ENCODE peak calls at places on chromosome 4, in ten cellular contexts. One of them, this sample, is unnamed.

GRCh38 chr4:7189066-7189465 is 3.3 kb upstream of the SORCS2 start:
- DNase-seq in body of pancreas: peak; percentile 8
- DNase-seq in psoas muscle: peak; percentile 28
- DNase-seq in keratinocyte: no peak
- DNase-seq in CD4-positive, CD25-positive, alpha-beta regulatory T cell: no peak
- DNase-seq in naive thymus-derived CD4-positive, alpha-beta T cell: no peak
- DNase-seq in vagina: peak; percentile 13
- DNase-seq in lower lobe of right lung: peak; percentile 30
- DNase-seq in mesendoderm: no peak
- DNase-seq in cardiac muscle cell: no peak
- DNase-seq in this sample: no peak

GRCh38 chr4:177220376-177220775 is 89.3 kb upstream of the NEIL3 start:
- DNase-seq in body of pancreas: no peak
- DNase-seq in psoas muscle: no peak
- DNase-seq in keratinocyte: no peak
- DNase-seq in CD4-positive, CD25-positive, alpha-beta regulatory T cell: no peak
- DNase-seq in naive thymus-derived CD4-positive, alpha-beta T cell: no peak
- DNase-seq in vagina: no peak
- DNase-seq in lower lobe of right lung: no peak
- DNase-seq in mesendoderm: no peak
- DNase-seq in cardiac muscle cell: peak; percentile 50
- DNase-seq in this sample: no peak

GRCh38 chr4:133000012-133000411 is 149.1 kb upstream of the PCDH10 start:
- DNase-seq in body of pancreas: no peak
- DNase-seq in psoas muscle: no peak
- DNase-seq in keratinocyte: no peak
- DNase-seq in CD4-positive, CD25-positive, alpha-beta regulatory T cell: no peak
- DNase-seq in naive thymus-derived CD4-positive, alpha-beta T cell: no peak
- DNase-seq in vagina: no peak
- DNase-seq in lower lobe of right lung: no peak
- DNase-seq in mesendoderm: peak; percentile 14
- DNase-seq in cardiac muscle cell: peak; percentile 50
- DNase-seq in this sample: peak; percentile 85

GRCh38 chr4:122591196-122591595 is 29.7 kb downstream of the IL21 start:
- DNase-seq in body of pancreas: no peak
- DNase-seq in psoas muscle: no peak
- DNase-seq in keratinocyte: no peak
- DNase-seq in CD4-positive, CD25-positive, alpha-beta regulatory T cell: no peak
- DNase-seq in naive thymus-derived CD4-positive, alpha-beta T cell: no peak
- DNase-seq in vagina: no peak
- DNase-seq in lower lobe of right lung: no peak
- DNase-seq in mesendoderm: no peak
- DNase-seq in cardiac muscle cell: no peak
- DNase-seq in this sample: no peak

GRCh38 chr4:147355849-147356248 is 125.0 kb upstream of the EDNRA start:
- DNase-seq in body of pancreas: no peak
- DNase-seq in psoas muscle: no peak
- DNase-seq in keratinocyte: no peak
- DNase-seq in CD4-positive, CD25-positive, alpha-beta regulatory T cell: no peak
- DNase-seq in naive thymus-derived CD4-positive, alpha-beta T cell: no peak
- DNase-seq in vagina: no peak
- DNase-seq in lower lobe of right lung: no peak
- DNase-seq in mesendoderm: no peak
- DNase-seq in cardiac muscle cell: peak; percentile 56
- DNase-seq in this sample: no peak

GRCh38 chr4:123832173-123833026 is 435.8 kb downstream of the SPRY1 start:
- DNase-seq in body of pancreas: no peak
- DNase-seq in psoas muscle: peak; percentile 82
- DNase-seq in keratinocyte: peak; percentile 93
- DNase-seq in CD4-positive, CD25-positive, alpha-beta regulatory T cell: no peak
- DNase-seq in naive thymus-derived CD4-positive, alpha-beta T cell: no peak
- DNase-seq in vagina: no peak
- DNase-seq in lower lobe of right lung: no peak
- DNase-seq in mesendoderm: peak; percentile 30
- DNase-seq in cardiac muscle cell: peak; percentile 99
- DNase-seq in this sample: no peak

GRCh38 chr4:149784018-149784417 is 31.6 kb downstream of the IQCM start:
- DNase-seq in body of pancreas: no peak
- DNase-seq in psoas muscle: no peak
- DNase-seq in keratinocyte: no peak
- DNase-seq in CD4-positive, CD25-positive, alpha-beta regulatory T cell: no peak
- DNase-seq in naive thymus-derived CD4-positive, alpha-beta T cell: no peak
- DNase-seq in vagina: no peak
- DNase-seq in lower lobe of right lung: no peak
- DNase-seq in mesendoderm: no peak
- DNase-seq in cardiac muscle cell: peak; percentile 46
- DNase-seq in this sample: no peak

GRCh38 chr4:26176621-26177121 is 144.1 kb upstream of the RBPJ start:
- DNase-seq in body of pancreas: no peak
- DNase-seq in psoas muscle: no peak
- DNase-seq in keratinocyte: peak; percentile 25
- DNase-seq in CD4-positive, CD25-positive, alpha-beta regulatory T cell: no peak
- DNase-seq in naive thymus-derived CD4-positive, alpha-beta T cell: no peak
- DNase-seq in vagina: no peak
- DNase-seq in lower lobe of right lung: no peak
- DNase-seq in mesendoderm: peak; percentile 21
- DNase-seq in cardiac muscle cell: peak; percentile 67
- DNase-seq in this sample: no peak

GRCh38 chr4:123233409-123233808 is 163.2 kb upstream of the SPRY1 start:
- DNase-seq in body of pancreas: no peak
- DNase-seq in psoas muscle: no peak
- DNase-seq in keratinocyte: no peak
- DNase-seq in CD4-positive, CD25-positive, alpha-beta regulatory T cell: no peak
- DNase-seq in naive thymus-derived CD4-positive, alpha-beta T cell: no peak
- DNase-seq in vagina: no peak
- DNase-seq in lower lobe of right lung: no peak
- DNase-seq in mesendoderm: no peak
- DNase-seq in cardiac muscle cell: peak; percentile 30
- DNase-seq in this sample: no peak

GRCh38 chr4:184598753-184599491 is 50.3 kb downstream of the CASP3 start:
- DNase-seq in body of pancreas: no peak
- DNase-seq in psoas muscle: no peak
- DNase-seq in keratinocyte: no peak
- DNase-seq in CD4-positive, CD25-positive, alpha-beta regulatory T cell: no peak
- DNase-seq in naive thymus-derived CD4-positive, alpha-beta T cell: no peak
- DNase-seq in vagina: no peak
- DNase-seq in lower lobe of right lung: no peak
- DNase-seq in mesendoderm: peak; percentile 22
- DNase-seq in cardiac muscle cell: peak; percentile 93
- DNase-seq in this sample: no peak

GRCh38 chr4:39970559-39971270 is 7.0 kb downstream of the PDS5A start:
- DNase-seq in body of pancreas: no peak
- DNase-seq in psoas muscle: no peak
- DNase-seq in keratinocyte: no peak
- DNase-seq in CD4-positive, CD25-positive, alpha-beta regulatory T cell: no peak
- DNase-seq in naive thymus-derived CD4-positive, alpha-beta T cell: no peak
- DNase-seq in vagina: no peak
- DNase-seq in lower lobe of right lung: peak; percentile 54
- DNase-seq in mesendoderm: peak; percentile 87
- DNase-seq in cardiac muscle cell: peak; percentile 45
- DNase-seq in this sample: no peak

GRCh38 chr4:89788243-89789072 is 48.5 kb downstream of the SNCA start:
- DNase-seq in body of pancreas: no peak
- DNase-seq in psoas muscle: no peak
- DNase-seq in keratinocyte: no peak
- DNase-seq in CD4-positive, CD25-positive, alpha-beta regulatory T cell: no peak
- DNase-seq in naive thymus-derived CD4-positive, alpha-beta T cell: no peak
- DNase-seq in vagina: no peak
- DNase-seq in lower lobe of right lung: no peak
- DNase-seq in mesendoderm: no peak
- DNase-seq in cardiac muscle cell: peak; percentile 95
- DNase-seq in this sample: no peak

GRCh38 chr4:17475481-17475880 is 36.4 kb downstream of the QDPR start:
- DNase-seq in body of pancreas: no peak
- DNase-seq in psoas muscle: no peak
- DNase-seq in keratinocyte: no peak
- DNase-seq in CD4-positive, CD25-positive, alpha-beta regulatory T cell: no peak
- DNase-seq in naive thymus-derived CD4-positive, alpha-beta T cell: no peak
- DNase-seq in vagina: no peak
- DNase-seq in lower lobe of right lung: no peak
- DNase-seq in mesendoderm: no peak
- DNase-seq in cardiac muscle cell: peak; percentile 47
- DNase-seq in this sample: no peak

GRCh38 chr4:68141852-68142251 is 12.2 kb upstream of the TMPRSS11F start:
- DNase-seq in body of pancreas: no peak
- DNase-seq in psoas muscle: no peak
- DNase-seq in keratinocyte: no peak
- DNase-seq in CD4-positive, CD25-positive, alpha-beta regulatory T cell: no peak
- DNase-seq in naive thymus-derived CD4-positive, alpha-beta T cell: no peak
- DNase-seq in vagina: no peak
- DNase-seq in lower lobe of right lung: no peak
- DNase-seq in mesendoderm: no peak
- DNase-seq in cardiac muscle cell: no peak
- DNase-seq in this sample: no peak

GRCh38 chr4:73396993-73397972 is 6.8 kb upstream of the ALB start:
- DNase-seq in body of pancreas: no peak
- DNase-seq in psoas muscle: no peak
- DNase-seq in keratinocyte: no peak
- DNase-seq in CD4-positive, CD25-positive, alpha-beta regulatory T cell: no peak
- DNase-seq in naive thymus-derived CD4-positive, alpha-beta T cell: no peak
- DNase-seq in vagina: no peak
- DNase-seq in lower lobe of right lung: no peak
- DNase-seq in mesendoderm: no peak
- DNase-seq in cardiac muscle cell: no peak
- DNase-seq in this sample: no peak

GRCh38 chr4:73405138-73405537 is 1.1 kb downstream of the ALB start:
- DNase-seq in body of pancreas: no peak
- DNase-seq in psoas muscle: no peak
- DNase-seq in keratinocyte: no peak
- DNase-seq in CD4-positive, CD25-positive, alpha-beta regulatory T cell: no peak
- DNase-seq in naive thymus-derived CD4-positive, alpha-beta T cell: no peak
- DNase-seq in vagina: no peak
- DNase-seq in lower lobe of right lung: no peak
- DNase-seq in mesendoderm: no peak
- DNase-seq in cardiac muscle cell: no peak
- DNase-seq in this sample: no peak

GRCh38 chr4:73404457-73404856 is 370 bp downstream of the ALB start:
- DNase-seq in body of pancreas: no peak
- DNase-seq in psoas muscle: no peak
- DNase-seq in keratinocyte: no peak
- DNase-seq in CD4-positive, CD25-positive, alpha-beta regulatory T cell: no peak
- DNase-seq in naive thymus-derived CD4-positive, alpha-beta T cell: no peak
- DNase-seq in vagina: no peak
- DNase-seq in lower lobe of right lung: no peak
- DNase-seq in mesendoderm: no peak
- DNase-seq in cardiac muscle cell: no peak
- DNase-seq in this sample: no peak

GRCh38 chr4:73404042-73404441 is at the start of gene ALB:
- DNase-seq in body of pancreas: peak; percentile 20
- DNase-seq in psoas muscle: no peak
- DNase-seq in keratinocyte: no peak
- DNase-seq in CD4-positive, CD25-positive, alpha-beta regulatory T cell: no peak
- DNase-seq in naive thymus-derived CD4-positive, alpha-beta T cell: no peak
- DNase-seq in vagina: no peak
- DNase-seq in lower lobe of right lung: no peak
- DNase-seq in mesendoderm: no peak
- DNase-seq in cardiac muscle cell: no peak
- DNase-seq in this sample: no peak

GRCh38 chr4:73401412-73401811 is 2.7 kb upstream of the ALB start:
- DNase-seq in body of pancreas: no peak
- DNase-seq in psoas muscle: no peak
- DNase-seq in keratinocyte: no peak
- DNase-seq in CD4-positive, CD25-positive, alpha-beta regulatory T cell: no peak
- DNase-seq in naive thymus-derived CD4-positive, alpha-beta T cell: no peak
- DNase-seq in vagina: no peak
- DNase-seq in lower lobe of right lung: no peak
- DNase-seq in mesendoderm: no peak
- DNase-seq in cardiac muscle cell: no peak
- DNase-seq in this sample: no peak
- H3K27ac ChIP-seq in body of pancreas: no peak overlapping the region
- H3K27ac ChIP-seq in psoas muscle: no peak overlapping the region
- H3K27ac ChIP-seq in keratinocyte: no peak overlapping the region
- H3K27ac ChIP-seq in CD4-positive, CD25-positive, alpha-beta regulatory T cell: no peak overlapping the region
- H3K27ac ChIP-seq in naive thymus-derived CD4-positive, alpha-beta T cell: no peak overlapping the region
- H3K27ac ChIP-seq in vagina: no peak overlapping the region
- H3K27ac ChIP-seq in lower lobe of right lung: no peak overlapping the region
- H3K27ac ChIP-seq in mesendoderm: no peak overlapping the region
- H3K27ac ChIP-seq in cardiac muscle cell: no peak overlapping the region
- H3K27ac ChIP-seq in this sample: no peak overlapping the region

DNA sequence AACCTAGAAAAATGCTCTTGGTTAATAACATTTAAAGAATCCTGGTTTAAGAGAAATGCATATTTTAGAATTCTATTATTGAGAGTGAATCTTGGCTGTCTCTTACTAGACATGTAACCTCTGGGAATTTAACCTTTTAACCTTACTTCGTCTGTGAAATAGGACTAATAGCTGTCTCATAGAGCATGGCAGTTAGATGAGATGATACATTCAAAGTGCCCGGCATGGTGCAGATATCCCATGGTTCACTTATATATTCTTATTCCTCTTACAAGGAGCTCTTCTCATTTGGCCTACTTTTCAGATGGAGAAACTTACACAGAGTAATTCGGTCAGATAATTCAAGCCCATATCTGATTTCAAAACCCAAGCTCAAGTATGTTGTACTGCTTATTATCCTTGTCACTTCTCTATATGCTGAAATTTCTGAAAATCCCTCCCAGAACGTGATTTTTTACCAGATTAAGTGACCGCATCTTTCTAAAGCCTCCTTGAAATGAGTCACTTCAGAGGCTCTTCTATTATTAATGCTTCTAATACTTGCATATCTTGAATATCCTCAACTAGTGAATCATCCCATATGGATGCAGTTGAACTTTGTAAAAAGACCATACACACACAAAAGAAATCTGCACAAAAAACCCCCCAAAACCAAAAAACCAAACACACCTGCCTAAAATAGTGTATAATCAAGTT is 4.9 kb downstream of the CDKN2AIP start:
- DNase-seq in body of pancreas: no peak
- DNase-seq in psoas muscle: no peak
- DNase-seq in keratinocyte: no peak
- DNase-seq in CD4-positive, CD25-positive, alpha-beta regulatory T cell: no peak
- DNase-seq in naive thymus-derived CD4-positive, alpha-beta T cell: no peak
- DNase-seq in vagina: no peak
- DNase-seq in lower lobe of right lung: no peak
- DNase-seq in mesendoderm: no peak
- DNase-seq in cardiac muscle cell: peak; percentile 83
- DNase-seq in this sample: no peak
- H3K27ac ChIP-seq in body of pancreas: no peak overlapping the region
- H3K27ac ChIP-seq in psoas muscle: peak overlapping the region; percentile 47
- H3K27ac ChIP-seq in keratinocyte: no peak overlapping the region
- H3K27ac ChIP-seq in CD4-positive, CD25-positive, alpha-beta regulatory T cell: no peak overlapping the region
- H3K27ac ChIP-seq in naive thymus-derived CD4-positive, alpha-beta T cell: no peak overlapping the region
- H3K27ac ChIP-seq in vagina: no peak overlapping the region
- H3K27ac ChIP-seq in lower lobe of right lung: no peak overlapping the region
- H3K27ac ChIP-seq in mesendoderm: no peak overlapping the region
- H3K27ac ChIP-seq in cardiac muscle cell: no peak overlapping the region
- H3K27ac ChIP-seq in this sample: no peak overlapping the region

GRCh38 chr4:1040344-1041146 is 29.1 kb downstream of the FGFRL1 start:
- DNase-seq in body of pancreas: no peak
- DNase-seq in psoas muscle: no peak
- DNase-seq in keratinocyte: no peak
- DNase-seq in CD4-positive, CD25-positive, alpha-beta regulatory T cell: no peak
- DNase-seq in naive thymus-derived CD4-positive, alpha-beta T cell: no peak
- DNase-seq in vagina: no peak
- DNase-seq in lower lobe of right lung: no peak
- DNase-seq in mesendoderm: no peak
- DNase-seq in cardiac muscle cell: no peak
- DNase-seq in this sample: no peak
- H3K27ac ChIP-seq in body of pancreas: no peak overlapping the region
- H3K27ac ChIP-seq in psoas muscle: no peak overlapping the region
- H3K27ac ChIP-seq in keratinocyte: no peak overlapping the region
- H3K27ac ChIP-seq in CD4-positive, CD25-positive, alpha-beta regulatory T cell: no peak overlapping the region
- H3K27ac ChIP-seq in naive thymus-derived CD4-positive, alpha-beta T cell: no peak overlapping the region
- H3K27ac ChIP-seq in vagina: peak overlapping the region; percentile 60
- H3K27ac ChIP-seq in lower lobe of right lung: no peak overlapping the region
- H3K27ac ChIP-seq in mesendoderm: no peak overlapping the region
- H3K27ac ChIP-seq in cardiac muscle cell: no peak overlapping the region
- H3K27ac ChIP-seq in this sample: no peak overlapping the region

GRCh38 chr4:2849267-2850140 is 5.9 kb downstream of the ADD1 start:
- DNase-seq in body of pancreas: peak; percentile 70
- DNase-seq in psoas muscle: no peak
- DNase-seq in keratinocyte: no peak
- DNase-seq in CD4-positive, CD25-positive, alpha-beta regulatory T cell: no peak
- DNase-seq in naive thymus-derived CD4-positive, alpha-beta T cell: no peak
- DNase-seq in vagina: no peak
- DNase-seq in lower lobe of right lung: no peak
- DNase-seq in mesendoderm: no peak
- DNase-seq in cardiac muscle cell: no peak
- DNase-seq in this sample: no peak
- H3K27ac ChIP-seq in body of pancreas: peak overlapping the region; percentile 73
- H3K27ac ChIP-seq in psoas muscle: peak overlapping the region; percentile 69
- H3K27ac ChIP-seq in keratinocyte: no peak overlapping the region
- H3K27ac ChIP-seq in CD4-positive, CD25-positive, alpha-beta regulatory T cell: peak overlapping the region; percentile 14
- H3K27ac ChIP-seq in naive thymus-derived CD4-positive, alpha-beta T cell: no peak overlapping the region
- H3K27ac ChIP-seq in vagina: no peak overlapping the region
- H3K27ac ChIP-seq in lower lobe of right lung: peak overlapping the region; percentile 18
- H3K27ac ChIP-seq in mesendoderm: no peak overlapping the region
- H3K27ac ChIP-seq in cardiac muscle cell: peak overlapping the region; percentile 18
- H3K27ac ChIP-seq in this sample: no peak overlapping the region